ENCODE peak calls at places on chromosomes 4 and X, in eight cellular contexts. One of them, this sample, is unnamed.

GRCh38 chr4:121784975-121785374 is 16.1 kb upstream of the EXOSC9 start:
- DNase-seq in uterus: no peak
- DNase-seq in esophagus squamous epithelium: no peak
- DNase-seq in ovary: no peak
- DNase-seq in right atrium auricular region: no peak
- DNase-seq in choroid plexus epithelial cell: peak
- DNase-seq in mammary epithelial cell: peak
- DNase-seq in GM12865: no peak
- DNase-seq in this sample: peak

GRCh38 chr4:76449824-76450223 is 14.8 kb downstream of the SHROOM3 start:
- DNase-seq in GM12865: no peak
- DNase-seq in mammary epithelial cell: peak
- DNase-seq in esophagus squamous epithelium: no peak
- DNase-seq in right atrium auricular region: no peak
- DNase-seq in choroid plexus epithelial cell: peak
- DNase-seq in ovary: no peak
- DNase-seq in uterus: no peak
- DNase-seq in this sample: peak

GRCh38 chr4:124803641-124804040 is 91.1 kb upstream of the ANKRD50 start:
- DNase-seq in choroid plexus epithelial cell: peak
- DNase-seq in uterus: no peak
- DNase-seq in ovary: no peak
- DNase-seq in right atrium auricular region: no peak
- DNase-seq in esophagus squamous epithelium: no peak
- DNase-seq in GM12865: no peak
- DNase-seq in mammary epithelial cell: peak
- DNase-seq in this sample: peak

GRCh38 chr4:126799971-126800722 is 832.6 kb upstream of the INTU start:
- DNase-seq in uterus: no peak
- DNase-seq in mammary epithelial cell: no peak
- DNase-seq in choroid plexus epithelial cell: peak
- DNase-seq in GM12865: no peak
- DNase-seq in right atrium auricular region: no peak
- DNase-seq in ovary: no peak
- DNase-seq in esophagus squamous epithelium: no peak
- DNase-seq in this sample: peak

GRCh38 chrX:525134-525533 is 105.5 kb upstream of the SHOX start:
- DNase-seq in mammary epithelial cell: no peak
- DNase-seq in ovary: no peak
- DNase-seq in GM12865: no peak
- DNase-seq in choroid plexus epithelial cell: no peak
- DNase-seq in uterus: no peak
- DNase-seq in esophagus squamous epithelium: no peak
- DNase-seq in right atrium auricular region: no peak
- DNase-seq in this sample: no peak

GRCh38 chr4:83631066-83631465 is 95.2 kb downstream of the GPAT3 start:
- DNase-seq in GM12865: no peak
- DNase-seq in right atrium auricular region: no peak
- DNase-seq in uterus: no peak
- DNase-seq in choroid plexus epithelial cell: peak
- DNase-seq in esophagus squamous epithelium: no peak
- DNase-seq in mammary epithelial cell: no peak
- DNase-seq in ovary: no peak
- DNase-seq in this sample: peak

GRCh38 chr4:150997141-150997540 is 17.9 kb downstream of the LRBA start:
- DNase-seq in right atrium auricular region: no peak
- DNase-seq in GM12865: no peak
- DNase-seq in choroid plexus epithelial cell: no peak
- DNase-seq in uterus: no peak
- DNase-seq in esophagus squamous epithelium: no peak
- DNase-seq in ovary: no peak
- DNase-seq in mammary epithelial cell: no peak
- DNase-seq in this sample: no peak

GRCh38 chrX:154714925-154715324 is 36.0 kb downstream of the GAB3 start:
- DNase-seq in uterus: no peak
- DNase-seq in right atrium auricular region: no peak
- DNase-seq in mammary epithelial cell: no peak
- DNase-seq in ovary: no peak
- DNase-seq in choroid plexus epithelial cell: peak
- DNase-seq in esophagus squamous epithelium: no peak
- DNase-seq in GM12865: peak
- DNase-seq in this sample: peak

GRCh38 chrX:2498781-2499302 is 1.9 kb downstream of the DHRSX start:
- DNase-seq in right atrium auricular region: no peak
- DNase-seq in uterus: no peak
- DNase-seq in ovary: no peak
- DNase-seq in GM12865: no peak
- DNase-seq in choroid plexus epithelial cell: peak
- DNase-seq in esophagus squamous epithelium: no peak
- DNase-seq in mammary epithelial cell: no peak
- DNase-seq in this sample: peak

GRCh38 chr4:56705870-56706400 is 24.8 kb upstream of the HOPX start:
- DNase-seq in GM12865: no peak
- DNase-seq in esophagus squamous epithelium: no peak
- DNase-seq in right atrium auricular region: no peak
- DNase-seq in choroid plexus epithelial cell: no peak
- DNase-seq in uterus: no peak
- DNase-seq in mammary epithelial cell: no peak
- DNase-seq in ovary: no peak
- DNase-seq in this sample: no peak

GRCh38 chr4:52604215-52604614 is 54.9 kb downstream of the USP46 start:
- DNase-seq in mammary epithelial cell: no peak
- DNase-seq in right atrium auricular region: no peak
- DNase-seq in GM12865: no peak
- DNase-seq in choroid plexus epithelial cell: no peak
- DNase-seq in ovary: no peak
- DNase-seq in esophagus squamous epithelium: no peak
- DNase-seq in uterus: no peak
- DNase-seq in this sample: no peak

GRCh38 chrX:40663880-40664630 is 16.7 kb upstream of the CXorf38 start:
- DNase-seq in GM12865: no peak
- DNase-seq in choroid plexus epithelial cell: peak
- DNase-seq in right atrium auricular region: no peak
- DNase-seq in uterus: no peak
- DNase-seq in ovary: no peak
- DNase-seq in esophagus squamous epithelium: no peak
- DNase-seq in mammary epithelial cell: no peak
- DNase-seq in this sample: peak
- TF ChIP-seq CTCF in GM12865: no peak
- TF ChIP-seq CTCF in choroid plexus epithelial cell: peak
- TF ChIP-seq CTCF in right atrium auricular region: no peak
- TF ChIP-seq CTCF in uterus: no peak
- TF ChIP-seq CTCF in ovary: no peak
- TF ChIP-seq CTCF in esophagus squamous epithelium: no peak
- TF ChIP-seq CTCF in mammary epithelial cell: peak
- TF ChIP-seq CTCF in this sample: peak

GRCh38 chr4:1043658-1044468 is 32.4 kb downstream of the FGFRL1 start:
- DNase-seq in esophagus squamous epithelium: no peak
- DNase-seq in right atrium auricular region: peak
- DNase-seq in uterus: peak
- DNase-seq in GM12865: no peak
- DNase-seq in mammary epithelial cell: peak
- DNase-seq in ovary: peak
- DNase-seq in choroid plexus epithelial cell: peak
- DNase-seq in this sample: peak
- H3K4me3 ChIP-seq in esophagus squamous epithelium: no peak
- H3K4me3 ChIP-seq in right atrium auricular region: no peak
- H3K4me3 ChIP-seq in uterus: peak
- H3K4me3 ChIP-seq in GM12865: no peak
- H3K4me3 ChIP-seq in mammary epithelial cell: peak
- H3K4me3 ChIP-seq in ovary: peak
- H3K4me3 ChIP-seq in choroid plexus epithelial cell: no peak
- H3K4me3 ChIP-seq in this sample: no peak

GRCh38 chr4:24550773-24551172 is 33.6 kb downstream of the DHX15 start:
- DNase-seq in uterus: no peak
- DNase-seq in mammary epithelial cell: no peak
- DNase-seq in GM12865: no peak
- DNase-seq in ovary: no peak
- DNase-seq in right atrium auricular region: no peak
- DNase-seq in esophagus squamous epithelium: no peak
- DNase-seq in choroid plexus epithelial cell: peak
- DNase-seq in this sample: no peak

GRCh38 chr4:24547979-24548378 is 36.4 kb downstream of the DHX15 start:
- DNase-seq in choroid plexus epithelial cell: no peak
- DNase-seq in mammary epithelial cell: no peak
- DNase-seq in GM12865: no peak
- DNase-seq in esophagus squamous epithelium: no peak
- DNase-seq in right atrium auricular region: no peak
- DNase-seq in uterus: no peak
- DNase-seq in ovary: no peak
- DNase-seq in this sample: no peak

GRCh38 chr4:24557036-24558022 is 27.0 kb downstream of the DHX15 start:
- DNase-seq in right atrium auricular region: no peak
- DNase-seq in uterus: no peak
- DNase-seq in GM12865: no peak
- DNase-seq in choroid plexus epithelial cell: peak
- DNase-seq in mammary epithelial cell: no peak
- DNase-seq in ovary: no peak
- DNase-seq in esophagus squamous epithelium: no peak
- DNase-seq in this sample: no peak

DNA sequence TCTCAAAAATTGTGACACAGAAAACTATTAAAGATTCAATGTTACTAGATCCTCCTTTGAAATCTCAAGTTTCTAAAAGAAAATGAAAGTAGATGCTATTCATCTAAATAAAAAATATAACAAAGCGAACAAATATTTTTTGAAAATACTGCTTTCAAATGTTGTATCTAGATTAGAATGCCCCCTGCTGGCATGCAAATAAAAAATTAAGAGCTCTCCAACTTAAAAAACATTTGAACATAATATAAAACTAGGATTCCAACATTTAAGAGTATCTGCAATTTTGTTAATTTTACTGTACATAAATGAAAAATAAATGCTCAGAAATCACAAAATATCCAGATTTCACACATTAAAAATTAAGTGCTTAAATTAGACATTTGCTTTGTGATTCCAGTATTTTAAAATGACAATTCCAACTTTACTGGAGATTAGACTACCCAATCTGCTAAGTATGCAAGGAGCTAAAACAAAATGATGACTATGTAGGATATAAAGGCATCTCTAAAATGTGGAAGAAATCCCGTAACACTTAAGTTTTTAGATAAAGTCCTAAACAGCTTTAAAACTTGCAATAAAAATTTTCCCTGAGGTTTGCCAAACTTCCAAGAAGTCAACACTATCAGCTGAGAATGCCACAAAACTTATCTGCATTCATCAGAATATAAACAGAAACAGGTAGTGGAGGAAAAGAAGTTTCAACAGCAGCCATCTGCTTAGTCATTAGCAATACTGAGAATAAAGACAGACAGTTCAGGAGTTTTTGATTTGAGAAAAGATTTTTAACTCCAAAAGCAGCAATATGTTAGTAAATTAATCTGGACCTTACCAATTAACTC is 32.6 kb downstream of the DHX15 start:
- DNase-seq in uterus: no peak
- DNase-seq in right atrium auricular region: no peak
- DNase-seq in mammary epithelial cell: no peak
- DNase-seq in GM12865: no peak
- DNase-seq in ovary: no peak
- DNase-seq in esophagus squamous epithelium: no peak
- DNase-seq in choroid plexus epithelial cell: peak
- DNase-seq in this sample: no peak
- TF ChIP-seq CTCF in uterus: no peak
- TF ChIP-seq CTCF in right atrium auricular region: peak
- TF ChIP-seq CTCF in mammary epithelial cell: peak
- TF ChIP-seq CTCF in GM12865: no peak
- TF ChIP-seq CTCF in ovary: no peak
- TF ChIP-seq CTCF in esophagus squamous epithelium: peak
- TF ChIP-seq CTCF in choroid plexus epithelial cell: peak
- TF ChIP-seq CTCF in this sample: peak

GRCh38 chr4:32000846-32001488 is 1280.8 kb downstream of the PCDH7 start:
- DNase-seq in GM12865: no peak
- DNase-seq in right atrium auricular region: no peak
- DNase-seq in mammary epithelial cell: no peak
- DNase-seq in esophagus squamous epithelium: no peak
- DNase-seq in ovary: no peak
- DNase-seq in choroid plexus epithelial cell: no peak
- DNase-seq in uterus: no peak
- DNase-seq in this sample: no peak

GRCh38 chr4:32002037-32002747 is 1282.0 kb downstream of the PCDH7 start:
- DNase-seq in uterus: no peak
- DNase-seq in choroid plexus epithelial cell: no peak
- DNase-seq in esophagus squamous epithelium: no peak
- DNase-seq in right atrium auricular region: no peak
- DNase-seq in mammary epithelial cell: no peak
- DNase-seq in ovary: no peak
- DNase-seq in GM12865: no peak
- DNase-seq in this sample: no peak

GRCh38 chr4:31998807-31999206 is 1278.6 kb downstream of the PCDH7 start:
- DNase-seq in right atrium auricular region: no peak
- DNase-seq in choroid plexus epithelial cell: no peak
- DNase-seq in mammary epithelial cell: no peak
- DNase-seq in esophagus squamous epithelium: no peak
- DNase-seq in ovary: no peak
- DNase-seq in GM12865: no peak
- DNase-seq in uterus: no peak
- DNase-seq in this sample: no peak

DNA sequence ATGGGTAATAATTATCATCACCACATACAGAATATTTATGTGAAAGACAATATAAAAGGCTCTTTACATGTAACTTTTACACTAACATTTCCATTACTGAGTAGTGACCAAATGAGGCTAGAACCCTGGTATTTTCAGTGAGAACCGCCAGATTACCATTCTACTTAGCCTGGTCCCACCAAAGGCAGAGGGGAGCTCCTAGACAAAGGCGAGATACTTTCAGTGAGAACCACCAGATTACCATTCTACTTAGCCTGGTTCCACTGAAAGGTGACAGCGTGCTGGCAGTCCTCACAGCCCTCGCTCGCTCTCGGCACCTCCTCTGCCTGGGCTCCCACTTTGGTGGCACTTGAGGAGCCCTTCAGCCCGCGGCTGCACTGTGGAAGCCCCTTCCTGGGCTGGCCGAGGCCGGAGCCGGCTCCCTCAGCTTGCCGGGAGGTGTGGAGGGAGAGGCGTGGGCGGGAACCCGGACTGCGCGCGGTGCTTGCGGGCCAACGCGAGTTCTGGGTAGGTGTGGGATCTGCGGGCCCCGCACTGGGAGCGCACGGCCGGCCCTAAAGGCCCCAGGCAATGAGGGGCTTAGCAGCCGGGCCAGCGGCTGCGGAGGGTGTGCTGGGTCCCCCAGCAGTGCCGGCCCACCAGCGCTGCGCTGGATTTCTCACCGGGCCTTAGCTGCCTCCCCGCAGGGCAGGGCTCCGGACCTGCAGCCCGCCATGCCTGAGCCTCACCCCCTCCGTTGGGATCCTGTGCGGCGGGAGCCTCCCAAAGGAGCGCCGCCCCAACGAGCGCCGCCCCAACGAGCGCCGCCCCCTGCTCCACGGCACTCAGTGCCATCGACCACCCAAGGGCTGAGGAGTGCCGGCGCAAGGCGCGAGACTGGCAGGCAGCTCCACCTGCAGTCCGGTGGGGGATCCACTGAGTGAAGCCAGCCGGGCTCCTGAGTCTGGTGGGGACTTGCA is 1276.1 kb downstream of the PCDH7 start:
- DNase-seq in GM12865: no peak
- DNase-seq in mammary epithelial cell: no peak
- DNase-seq in right atrium auricular region: no peak
- DNase-seq in uterus: peak
- DNase-seq in choroid plexus epithelial cell: no peak
- DNase-seq in ovary: no peak
- DNase-seq in esophagus squamous epithelium: no peak
- DNase-seq in this sample: no peak
- H3K4me3 ChIP-seq in GM12865: no peak
- H3K4me3 ChIP-seq in mammary epithelial cell: no peak
- H3K4me3 ChIP-seq in right atrium auricular region: no peak
- H3K4me3 ChIP-seq in uterus: no peak
- H3K4me3 ChIP-seq in choroid plexus epithelial cell: no peak
- H3K4me3 ChIP-seq in ovary: no peak
- H3K4me3 ChIP-seq in esophagus squamous epithelium: peak
- H3K4me3 ChIP-seq in this sample: no peak

This sample was measured in astrocyte of the spinal cord.